ENCODE peak calls at places on chromosomes 4 and X, in nine cellular contexts. L is Caco-2, P is left lung, D is fibroblast of the aortic adventitia, K is fibroblast of pulmonary artery, Z is mucosa of descending colon, V is fibroblast of lung, O is ovary, X is upper lobe of left lung. S is an unnamed sample.

GRCh38 chrX:139204903-139205667 is 325.5 kb upstream of the F9 start:
- DNase-seq in Z (peak), V (peak), X (peak), P (peak), D (peak), L (peak), O (peak), K (no peak), S (no peak)

GRCh38 chr4:173420324-173420752 is 21.4 kb upstream of the SCRG1 start:
- DNase-seq in D (peak), K (peak), V (peak), O (no peak), X (no peak), P (no peak), Z (no peak), L (no peak), S (no peak)

GRCh38 chrX:16953606-16954211 is 7.3 kb downstream of the REPS2 start:
- DNase-seq in V (peak), Z (no peak), O (no peak), L (no peak), D (no peak), K (no peak), X (no peak), P (no peak), S (no peak)

GRCh38 chr4:1596393-1596792 is 87.7 kb downstream of the FAM53A start:
- DNase-seq in L (no peak), X (no peak), D (no peak), K (no peak), O (no peak), P (peak), Z (peak), V (no peak), S (no peak)

GRCh38 chr4:47118192-47118879 is 87.0 kb downstream of the GABRB1 start:
- DNase-seq in P (no peak), L (no peak), K (no peak), V (no peak), X (no peak), Z (no peak), D (no peak), O (no peak), S (no peak)

GRCh38 chrX:55794420-55794819 is 76.9 kb downstream of the RRAGB start:
- DNase-seq in O (no peak), K (no peak), L (no peak), P (no peak), V (no peak), X (no peak), D (no peak), Z (no peak), S (no peak)

GRCh38 chrX:40096395-40097091 is 1.2 kb downstream of the BCOR start:
- DNase-seq in Z (peak), O (peak), V (no peak), K (no peak), X (no peak), P (peak), L (peak), D (peak), S (no peak)

GRCh38 chr4:132203618-132204017 is 945.5 kb upstream of the PCDH10 start:
- DNase-seq in X (no peak), K (no peak), O (no peak), L (no peak), V (no peak), D (no peak), P (no peak), Z (no peak), S (no peak)

GRCh38 chr4:185801471-185801870 is 10.5 kb downstream of the SORBS2 start:
- DNase-seq in K (no peak), Z (no peak), O (no peak), X (no peak), D (no peak), L (no peak), V (no peak), P (no peak), S (no peak)

GRCh38 chr4:89754531-89754930 is 82.4 kb downstream of the SNCA start:
- DNase-seq in L (no peak), X (no peak), Z (no peak), O (no peak), V (peak), K (no peak), P (no peak), D (no peak), S (no peak)

GRCh38 chrX:114985967-114986592 is 31.3 kb downstream of the IL13RA2 start:
- DNase-seq in D (no peak), P (no peak), K (no peak), L (no peak), Z (no peak), O (no peak), V (no peak), X (no peak), S (no peak)

GRCh38 chrX:46549914-46550313 is 4.7 kb upstream of the ZNF674 start:
- DNase-seq in V (no peak), P (no peak), L (no peak), D (no peak), Z (no peak), O (no peak), K (no peak), X (no peak), S (no peak)

GRCh38 chr4:77699731-77700210 is 94.2 kb downstream of the CXCL13 start:
- DNase-seq in X (no peak), O (no peak), V (peak), P (no peak), L (peak), Z (no peak), D (peak), K (peak), S (no peak)

GRCh38 chr4:2249526-2249991 is 7.6 kb upstream of the HAUS3 start:
- DNase-seq in X (peak), Z (peak), P (no peak), O (no peak), L (peak), D (no peak), V (no peak), K (no peak), S (no peak)

GRCh38 chrX:130343411-130343810 is 3.7 kb downstream of the SLC25A14 start:
- DNase-seq in L (no peak), X (no peak), D (peak), K (peak), P (no peak), Z (no peak), O (no peak), V (peak), S (no peak)

GRCh38 chrX:114626323-114626722 is 42.4 kb downstream of the HTR2C start:
- DNase-seq in P (no peak), D (peak), O (no peak), V (peak), Z (no peak), K (peak), L (peak), X (no peak), S (no peak)

GRCh38 chr4:39975488-39976089 is 2.1 kb downstream of the PDS5A start:
- DNase-seq in K (peak), Z (no peak), X (no peak), O (no peak), D (peak), L (no peak), P (no peak), V (peak), S (no peak)

GRCh38 chr4:5018096-5018495 is 1.2 kb downstream of the CYTL1 start:
- DNase-seq in L (no peak), K (no peak), V (no peak), Z (no peak), O (no peak), P (no peak), D (no peak), X (no peak), S (no peak)
- TF ChIP-seq CTCF in L (no peak), K (no peak), V (no peak), Z (no peak), O (no peak), P (no peak), D (peak), X (no peak), S (no peak)

GRCh38 chr4:84573738-84574720 is 8.9 kb upstream of the CDS1 start:
- DNase-seq in K (no peak), P (no peak), L (no peak), X (no peak), V (no peak), O (no peak), D (no peak), Z (no peak), S (no peak)

GRCh38 chr4:84582988-84583870 is at the start of gene CDS1:
- DNase-seq in K (no peak), O (no peak), X (peak), P (peak), L (peak), V (no peak), D (no peak), Z (peak), S (no peak)

GRCh38 chr4:84582302-84582987 is 482 bp upstream of the CDS1 start:
- DNase-seq in Z (peak), P (peak), O (peak), L (peak), D (peak), X (peak), V (peak), K (peak), S (peak)

GRCh38 chr4:84579410-84579791 is 3.5 kb upstream of the CDS1 start:
- DNase-seq in D (no peak), V (no peak), L (no peak), X (no peak), O (no peak), K (no peak), P (no peak), Z (no peak), S (no peak)

GRCh38 chr4:84578540-84579409 is 4.2 kb upstream of the CDS1 start:
- DNase-seq in O (no peak), L (peak), K (peak), D (peak), P (no peak), Z (no peak), V (peak), X (peak), S (no peak)
- TF ChIP-seq CTCF in O (no peak), L (peak), K (peak), D (peak), P (peak), Z (no peak), V (peak), X (peak), S (no peak)

GRCh38 chrX:153469811-153470410 is 465 bp downstream of the HAUS7 start:
- DNase-seq in K (peak), O (no peak), P (no peak), D (peak), X (peak), L (peak), Z (no peak), V (no peak), S (no peak)
- TF ChIP-seq CTCF in K (peak), O (no peak), P (no peak), D (peak), X (no peak), L (no peak), Z (no peak), V (no peak), S (no peak)

DNA sequence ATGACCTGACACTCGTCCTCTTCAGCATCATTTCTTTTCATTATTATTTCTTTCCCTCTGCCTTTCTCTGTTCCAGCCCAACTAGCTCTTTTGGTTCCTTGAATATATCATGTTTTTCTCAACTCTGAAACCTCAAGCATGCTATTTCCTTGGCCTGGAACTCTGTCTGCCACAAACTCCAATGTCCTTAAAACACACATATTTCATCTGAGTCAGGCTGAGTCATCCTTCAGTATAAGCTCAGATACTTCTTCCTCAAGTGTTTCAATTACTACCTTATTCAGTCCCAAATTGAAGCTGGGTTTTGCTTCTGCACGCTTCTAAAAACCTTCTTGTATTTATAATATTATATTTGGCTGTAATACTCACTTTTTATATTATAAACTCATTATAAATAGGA is 424.2 kb downstream of the PDGFC start:
- DNase-seq in X (no peak), D (peak), O (no peak), K (peak), P (no peak), L (no peak), Z (no peak), V (peak), S (no peak)
- TF ChIP-seq CTCF in X (no peak), D (no peak), O (no peak), K (no peak), P (no peak), L (no peak), Z (no peak), V (no peak), S (no peak)

GRCh38 chrX:69090022-69090421 is 75.2 kb downstream of the PJA1 start:
- DNase-seq in L (no peak), O (no peak), Z (no peak), X (no peak), K (no peak), D (no peak), P (no peak), V (no peak), S (no peak)

GRCh38 chrX:69096963-69097362 is 68.3 kb downstream of the PJA1 start:
- DNase-seq in X (no peak), Z (no peak), P (no peak), O (no peak), V (no peak), D (no peak), L (no peak), K (no peak), S (no peak)

GRCh38 chrX:69095260-69095659 is 70.0 kb downstream of the PJA1 start:
- DNase-seq in L (no peak), D (no peak), P (no peak), Z (no peak), K (no peak), X (no peak), V (no peak), O (no peak), S (no peak)

GRCh38 chrX:69097451-69098236 is 67.6 kb downstream of the PJA1 start:
- DNase-seq in X (no peak), K (no peak), Z (no peak), L (no peak), O (no peak), P (no peak), V (no peak), D (no peak), S (no peak)

DNA sequence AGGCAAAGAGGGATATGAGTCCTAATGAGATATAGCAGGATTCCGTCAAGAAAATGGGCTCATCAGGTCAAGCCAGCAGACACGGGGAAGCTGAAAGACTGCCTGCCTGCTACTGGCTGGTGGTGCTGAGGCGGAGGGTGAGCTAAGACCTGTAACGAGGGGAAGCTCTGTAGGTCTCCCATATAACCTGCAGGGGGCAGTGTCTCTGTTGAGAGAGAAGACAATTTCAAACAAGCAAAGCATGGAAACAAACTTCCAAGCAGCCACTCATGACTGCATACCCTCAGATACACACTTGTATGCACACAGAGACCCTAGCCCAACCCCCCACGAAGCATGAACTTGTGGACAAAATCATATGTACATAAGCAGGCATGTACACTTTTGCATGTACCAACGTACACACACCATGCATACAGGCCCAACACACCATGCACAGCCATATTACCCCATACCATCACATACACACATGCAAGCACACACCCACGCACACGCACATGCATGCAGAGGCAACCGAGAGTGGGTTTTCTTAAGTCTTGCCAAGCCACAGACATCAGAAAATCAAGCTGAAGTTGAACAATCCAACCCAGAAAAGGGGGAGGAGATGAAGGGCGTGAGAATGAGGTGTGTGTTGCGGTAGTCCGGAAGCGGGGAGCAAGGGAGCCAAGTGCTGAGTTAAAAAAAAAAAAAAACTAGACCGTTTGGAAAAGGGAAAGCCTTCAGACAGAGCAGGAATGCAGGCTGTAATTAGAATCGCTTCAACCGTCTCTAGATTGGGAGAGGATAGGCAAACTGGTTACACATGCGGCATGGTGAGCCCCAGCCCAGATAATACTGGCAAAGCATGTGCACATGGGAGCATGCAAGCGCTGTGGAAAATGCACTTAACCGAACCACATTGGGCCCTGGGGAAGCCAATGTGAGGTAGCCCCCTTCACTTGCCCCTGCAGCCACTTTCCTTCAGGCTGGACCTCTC is 71.0 kb downstream of the PJA1 start:
- DNase-seq in K (peak), L (peak), O (no peak), D (peak), X (no peak), Z (no peak), V (peak), P (no peak), S (no peak)
- TF ChIP-seq CTCF in K (peak), L (peak), O (no peak), D (peak), X (peak), Z (peak), V (peak), P (peak), S (peak)

DNA sequence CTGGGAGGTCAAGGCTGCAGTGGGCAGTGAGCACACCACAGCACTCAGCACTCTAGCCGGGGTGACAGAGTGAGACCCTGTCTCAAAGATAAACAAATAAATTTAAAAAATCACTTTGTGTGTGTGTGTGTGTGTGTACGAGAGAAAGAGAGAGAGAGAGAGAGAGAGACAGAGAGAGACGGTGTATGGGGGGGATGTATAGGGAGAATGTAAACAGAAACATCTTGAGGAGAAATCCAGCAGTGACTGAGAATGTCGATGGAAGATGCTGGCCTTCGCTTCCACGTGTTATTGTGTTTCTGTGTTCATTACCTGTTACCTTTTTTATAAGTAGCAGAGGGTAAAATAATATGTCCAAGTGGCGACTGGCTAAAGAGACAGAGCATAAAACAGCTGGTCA is 23.6 kb upstream of the RBPJ start:
- DNase-seq in P (no peak), O (no peak), D (no peak), V (no peak), X (no peak), K (no peak), L (no peak), Z (no peak), S (no peak)
- TF ChIP-seq CTCF in P (no peak), O (no peak), D (no peak), V (no peak), X (no peak), K (no peak), L (no peak), Z (no peak), S (no peak)

DNA sequence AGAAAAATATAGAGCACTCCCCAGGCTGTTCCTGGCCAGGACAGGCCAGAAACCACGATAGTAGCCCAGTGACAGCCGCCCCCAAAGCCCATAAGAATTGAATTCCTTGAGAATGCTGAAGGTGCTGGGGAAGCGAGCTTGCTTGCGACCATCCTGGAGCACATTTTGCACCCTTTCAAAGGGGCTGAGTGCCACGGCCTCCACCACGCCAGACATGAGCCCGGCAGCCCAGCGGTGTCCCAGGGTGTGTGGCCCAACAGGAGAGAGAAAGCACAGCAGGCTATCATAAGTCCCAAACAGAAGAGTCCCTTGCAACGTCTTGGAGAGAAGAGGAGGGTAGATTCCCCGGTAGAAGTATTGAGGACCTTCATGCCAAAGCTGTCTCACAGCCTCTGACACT is 7.6 kb upstream of the ZCCHC18 start:
- DNase-seq in L (no peak), V (no peak), P (no peak), O (no peak), D (no peak), X (no peak), Z (no peak), K (no peak), S (no peak)
- TF ChIP-seq CTCF in L (no peak), V (no peak), P (no peak), O (no peak), D (no peak), X (no peak), Z (no peak), K (no peak), S (no peak)

DNA sequence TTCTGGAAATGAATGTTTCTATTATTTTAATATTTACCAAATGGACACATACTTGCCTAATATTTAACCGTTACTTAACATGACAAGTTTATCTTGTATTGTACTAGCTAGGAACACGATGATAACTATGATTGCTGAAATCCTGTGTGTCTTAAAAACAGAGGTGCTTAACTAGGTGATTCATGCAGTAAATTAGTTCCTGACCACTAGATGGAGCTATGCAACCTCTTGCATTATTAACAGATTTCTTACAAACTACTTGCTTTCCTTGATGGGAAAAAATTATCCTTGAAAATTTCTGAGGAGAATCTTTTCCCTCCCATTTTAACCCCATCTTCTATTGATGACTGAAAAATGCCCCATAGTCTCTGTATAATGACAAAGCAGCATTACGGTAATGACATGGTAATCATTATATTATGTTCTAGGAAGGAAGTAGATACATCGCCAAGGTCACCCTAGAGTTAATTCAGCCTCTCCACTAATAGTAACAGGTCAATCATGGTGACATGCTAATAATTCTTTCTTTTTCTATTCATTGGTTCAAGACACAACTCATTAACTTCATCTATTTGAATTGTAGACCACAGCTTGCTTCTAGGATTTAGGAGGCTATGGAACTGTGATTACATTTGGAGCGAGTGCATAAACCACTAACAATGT is 844.2 kb downstream of the RAPGEF2 start:
- DNase-seq in Z (no peak), X (no peak), P (no peak), O (no peak), D (peak), L (peak), K (peak), V (peak), S (no peak)
- TF ChIP-seq CTCF in Z (peak), X (peak), P (peak), O (no peak), D (peak), L (peak), K (peak), V (peak), S (peak)

GRCh38 chr4:11409632-11410031 is 19.1 kb downstream of the HS3ST1 start:
- DNase-seq in P (no peak), D (no peak), V (no peak), L (no peak), O (no peak), K (no peak), Z (no peak), X (no peak), S (no peak)
- TF ChIP-seq CTCF in P (no peak), D (no peak), V (no peak), L (no peak), O (no peak), K (no peak), Z (no peak), X (no peak), S (no peak)